ENCODE peak calls at places on chromosomes 16 and 17, in seven cellular contexts. W, Z, E, O, U, Q and D are unnamed samples.

GRCh38 chr17:45574376-45574775 is 83.9 kb upstream of the PLEKHM1 start:
- DNase-seq in Z (no peak), U (no peak), W (peak), E (no peak), Q (no peak), O (no peak), D (no peak)

GRCh38 chr17:78678711-78679110 is 101.5 kb upstream of the DNAH17 start:
- DNase-seq in Z (no peak), E (no peak), W (no peak), O (no peak), Q (no peak), U (no peak), D (no peak)

GRCh38 chr17:67194134-67194533 is 50.9 kb downstream of the HELZ start:
- DNase-seq in U (no peak), Q (no peak), W (no peak), Z (no peak), E (no peak), O (peak), D (peak)

GRCh38 chr16:20911361-20911760 is 10.8 kb downstream of the LYRM1 start:
- DNase-seq in O (no peak), W (no peak), E (no peak), U (no peak), Z (no peak), Q (no peak), D (no peak)

GRCh38 chr16:52532384-52532783 is 14.6 kb downstream of the TOX3 start:
- DNase-seq in E (no peak), Q (no peak), Z (no peak), O (no peak), W (no peak), U (no peak), D (no peak)

GRCh38 chr17:74012465-74012864 is 191.0 kb upstream of the RPL38 start:
- DNase-seq in Q (no peak), U (no peak), O (peak), W (no peak), E (no peak), Z (no peak), D (no peak)

GRCh38 chr16:2598133-2598641 is 60.4 kb downstream of the PDPK1 start:
- DNase-seq in Q (no peak), O (no peak), E (no peak), W (no peak), U (no peak), Z (no peak), D (no peak)

GRCh38 chr16:21088646-21089538 is 61.8 kb downstream of the DNAH3 start:
- DNase-seq in E (no peak), W (no peak), O (no peak), U (no peak), Q (no peak), Z (no peak), D (no peak)

GRCh38 chr17:74274060-74274702 is at the start of gene DNAI2:
- DNase-seq in Q (peak), W (peak), O (no peak), Z (no peak), U (no peak), E (peak), D (no peak)

GRCh38 chr17:15278381-15278780 is 13.3 kb upstream of the PMP22 start:
- DNase-seq in Z (no peak), Q (no peak), W (no peak), E (no peak), U (no peak), O (no peak), D (no peak)

GRCh38 chr17:2405247-2405926 is 4.5 kb upstream of the MNT start:
- DNase-seq in W (no peak), Q (no peak), O (no peak), E (no peak), Z (no peak), U (no peak), D (no peak)
- TF ChIP-seq JUND in W (no peak), Q (no peak), O (no peak), E (peak), Z (peak), U (no peak), D (no peak)

GRCh38 chr17:57866319-57866718 is 16.5 kb upstream of the MRPS23 start:
- DNase-seq in O (no peak), Q (no peak), E (no peak), W (no peak), U (no peak), Z (no peak), D (no peak)
- TF ChIP-seq JUND in O (no peak), Q (no peak), E (no peak), W (no peak), U (no peak), Z (no peak), D (no peak)

GRCh38 chr17:4645642-4646041 is 4.2 kb upstream of the ALOX15 start:
- DNase-seq in Z (no peak), W (no peak), Q (no peak), U (no peak), E (no peak), O (no peak), D (no peak)

GRCh38 chr17:4643676-4644075 is 2.2 kb upstream of the ALOX15 start:
- DNase-seq in Z (no peak), E (no peak), O (peak), U (no peak), W (no peak), Q (no peak), D (no peak)

DNA sequence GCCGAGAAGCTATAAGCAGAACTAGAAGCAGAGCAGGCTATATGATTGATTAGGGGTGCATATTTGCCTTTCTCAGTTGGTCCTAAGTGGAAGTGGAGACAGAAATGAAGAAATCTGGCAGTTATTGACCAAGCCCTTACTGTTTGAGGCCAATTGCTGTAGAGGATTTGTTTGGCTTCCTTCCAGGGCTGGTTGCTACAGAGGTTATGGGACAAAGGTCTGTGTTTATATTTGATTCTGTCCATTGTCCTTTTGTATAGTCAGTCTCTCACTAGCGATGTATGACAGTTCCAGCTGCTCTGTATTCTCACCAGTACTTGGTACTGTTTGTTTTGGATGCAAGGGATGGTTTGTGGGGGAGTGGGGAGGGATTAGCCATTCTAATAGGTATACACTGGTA is 7.3 kb upstream of the ALOX15 start:
- DNase-seq in Z (no peak), Q (no peak), U (no peak), O (peak), W (no peak), E (no peak), D (no peak)
- TF ChIP-seq JUND in Z (no peak), Q (no peak), U (no peak), O (no peak), W (no peak), E (no peak), D (no peak)

GRCh38 chr16:14564881-14565687 is 65.0 kb downstream of the PARN start:
- DNase-seq in U (no peak), W (no peak), Q (no peak), E (no peak), Z (no peak), O (peak), D (peak)
- TF ChIP-seq JUND in U (no peak), W (no peak), Q (no peak), E (no peak), Z (no peak), O (no peak), D (peak)

GRCh38 chr16:87145181-87146176 is 171.7 kb downstream of the C16orf95 start:
- DNase-seq in Z (peak), O (no peak), Q (no peak), W (peak), U (no peak), E (no peak), D (no peak)
- TF ChIP-seq JUND in Z (peak), O (no peak), Q (no peak), W (peak), U (no peak), E (peak), D (no peak)

GRCh38 chr16:13014516-13014915 is 113.1 kb downstream of the SHISA9 start:
- DNase-seq in E (no peak), O (peak), Q (no peak), Z (no peak), W (no peak), U (no peak), D (no peak)
- TF ChIP-seq JUND in E (no peak), O (no peak), Q (no peak), Z (no peak), W (no peak), U (no peak), D (no peak)

GRCh38 chr17:68327823-68328557 is 36.7 kb downstream of the ARSG start:
- DNase-seq in U (no peak), O (no peak), E (no peak), Z (no peak), Q (no peak), W (no peak), D (no peak)
- TF ChIP-seq JUND in U (no peak), O (no peak), E (no peak), Z (no peak), Q (no peak), W (no peak), D (no peak)

DNA sequence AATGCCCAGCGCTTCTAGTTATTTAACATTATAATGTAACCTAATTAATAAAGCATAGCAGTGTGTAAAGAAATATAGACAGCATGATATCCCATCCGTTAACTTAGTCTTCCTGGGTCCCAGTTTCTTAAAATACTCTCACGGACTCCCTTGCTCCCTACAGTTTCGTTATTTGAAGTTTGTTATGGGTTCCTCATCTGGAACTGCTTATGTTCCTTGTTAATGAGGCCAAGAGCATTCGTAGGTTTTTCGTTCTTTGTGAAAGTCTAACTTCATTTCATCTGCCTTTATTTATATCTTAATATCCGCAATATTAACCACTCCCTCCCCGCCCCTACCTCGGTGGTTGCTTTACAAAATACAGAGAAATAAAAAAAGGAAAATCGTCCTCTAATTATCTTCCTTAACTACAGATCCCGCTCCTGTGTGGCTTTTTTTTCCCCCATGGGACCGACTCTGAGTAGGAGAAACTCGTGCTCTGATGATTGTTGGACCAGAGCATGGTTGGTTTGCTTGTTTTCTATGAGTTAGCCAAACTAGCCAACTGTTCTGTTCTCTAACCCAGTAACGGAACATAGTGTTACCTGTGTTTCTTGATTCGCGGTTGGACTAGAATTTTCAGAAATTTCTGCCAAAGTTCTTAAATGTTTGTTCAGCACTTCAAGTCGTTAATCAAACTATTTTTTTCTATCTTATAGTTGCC is 873 bp downstream of the ADPRM start:
- DNase-seq in E (peak), Z (no peak), O (peak), U (no peak), W (no peak), Q (no peak), D (no peak)
- TF ChIP-seq JUND in E (no peak), Z (no peak), O (no peak), U (no peak), W (no peak), Q (no peak), D (no peak)